ENCODE peak calls at places on chromosomes 3 and 15, in six cellular contexts. One of them, this sample, is unnamed.

GRCh38 chr15:91535856-91536500 is 317.5 kb upstream of the SLCO3A1 start:
- DNase-seq in tibial nerve: no peak
- DNase-seq in GM23338: no peak
- DNase-seq in A549: peak; percentile 58
- DNase-seq in iris pigment epithelial cell: no peak
- DNase-seq in ACHN: no peak
- DNase-seq in this sample: no peak

GRCh38 chr15:77144028-77144427 is 73.1 kb upstream of the TSPAN3 start:
- DNase-seq in tibial nerve: no peak
- DNase-seq in GM23338: no peak
- DNase-seq in A549: no peak
- DNase-seq in iris pigment epithelial cell: peak; percentile 83
- DNase-seq in ACHN: no peak
- DNase-seq in this sample: no peak

GRCh38 chr15:89112341-89112971 is 24.2 kb downstream of the ABHD2 start:
- DNase-seq in tibial nerve: no peak
- DNase-seq in GM23338: no peak
- DNase-seq in A549: peak; percentile 71
- DNase-seq in iris pigment epithelial cell: no peak
- DNase-seq in ACHN: no peak
- DNase-seq in this sample: no peak

GRCh38 chr15:80727596-80727995 is 32.5 kb downstream of the ABHD17C start:
- DNase-seq in tibial nerve: no peak
- DNase-seq in GM23338: no peak
- DNase-seq in A549: no peak
- DNase-seq in iris pigment epithelial cell: no peak
- DNase-seq in ACHN: no peak
- DNase-seq in this sample: no peak

GRCh38 chr15:74406992-74407705 is 26.6 kb downstream of the SEMA7A start:
- DNase-seq in tibial nerve: no peak
- DNase-seq in GM23338: peak; percentile 29
- DNase-seq in A549: peak; percentile 21
- DNase-seq in iris pigment epithelial cell: peak; percentile 85
- DNase-seq in ACHN: peak; percentile 87
- DNase-seq in this sample: no peak

GRCh38 chr3:14606663-14607339 is 44.8 kb upstream of the CCDC174 start:
- DNase-seq in tibial nerve: no peak
- DNase-seq in GM23338: no peak
- DNase-seq in A549: no peak
- DNase-seq in iris pigment epithelial cell: peak; percentile 16
- DNase-seq in ACHN: no peak
- DNase-seq in this sample: no peak

GRCh38 chr3:153099131-153099530 is 62.9 kb upstream of the RAP2B start:
- DNase-seq in tibial nerve: no peak
- DNase-seq in GM23338: no peak
- DNase-seq in A549: no peak
- DNase-seq in iris pigment epithelial cell: no peak
- DNase-seq in ACHN: no peak
- DNase-seq in this sample: no peak

GRCh38 chr3:21912656-21913055 is 161.6 kb upstream of the ZNF385D start:
- DNase-seq in tibial nerve: no peak
- DNase-seq in GM23338: no peak
- DNase-seq in A549: no peak
- DNase-seq in iris pigment epithelial cell: peak; percentile 74
- DNase-seq in ACHN: no peak
- DNase-seq in this sample: no peak

GRCh38 chr15:98720577-98720976 is 72.2 kb downstream of the IGF1R start:
- DNase-seq in tibial nerve: no peak
- DNase-seq in GM23338: no peak
- DNase-seq in A549: no peak
- DNase-seq in iris pigment epithelial cell: no peak
- DNase-seq in ACHN: no peak
- DNase-seq in this sample: no peak

GRCh38 chr3:66441124-66441523 is 59.7 kb downstream of the LRIG1 start:
- DNase-seq in tibial nerve: no peak
- DNase-seq in GM23338: peak; percentile 44
- DNase-seq in A549: no peak
- DNase-seq in iris pigment epithelial cell: peak; percentile 50
- DNase-seq in ACHN: peak; percentile 47
- DNase-seq in this sample: no peak

This sample was measured in spleen.